ENCODE peak calls at places on chromosome 6, in six cellular contexts. Z is RPMI7951; Q is mesendoderm; V is bronchial epithelial cell; C is CD4-positive, alpha-beta T cell; L is sciatic nerve. K is an unnamed sample.
A peak's percentile ranks its signal among the peaks of the same experiment; 100 is the strongest.

GRCh38 chr6:134145786-134146185 is 93.4 kb upstream of the SLC2A12 start:
- DNase-seq in Z (no peak), Q (peak; percentile 23), V (no peak), C (no peak), L (no peak), K (no peak)

GRCh38 chr6:30721198-30722024 is 1.3 kb downstream of the TUBB start:
- DNase-seq in Z (peak; percentile 88), Q (peak; percentile 92), V (peak; percentile 61), C (peak; percentile 97), L (peak; percentile 96), K (peak; percentile 93)

GRCh38 chr6:7078856-7079255 is 28.9 kb upstream of the RREB1 start:
- DNase-seq in Z (no peak), Q (no peak), V (no peak), C (no peak), L (no peak), K (no peak)

GRCh38 chr6:25352265-25352664 is 73.1 kb downstream of the CARMIL1 start:
- DNase-seq in Z (no peak), Q (no peak), V (no peak), C (no peak), L (no peak), K (no peak)

GRCh38 chr6:46888031-46888430 is 33.7 kb downstream of the ADGRF5 start:
- DNase-seq in Z (peak; percentile 72), Q (no peak), V (peak; percentile 62), C (no peak), L (no peak), K (no peak)

GRCh38 chr6:11812951-11813350 is 34.3 kb upstream of the ADTRP start:
- DNase-seq in Z (no peak), Q (no peak), V (no peak), C (no peak), L (no peak), K (no peak)

GRCh38 chr6:4805553-4806307 is 29.5 kb downstream of the CDYL start:
- DNase-seq in Z (peak; percentile 24), Q (peak; percentile 77), V (peak; percentile 55), C (peak; percentile 43), L (no peak), K (peak; percentile 6)

GRCh38 chr6:108559097-108559883 is 1.4 kb upstream of the FOXO3 start:
- DNase-seq in Z (peak; percentile 89), Q (peak; percentile 82), V (peak; percentile 51), C (peak; percentile 87), L (peak; percentile 96), K (peak; percentile 87)

GRCh38 chr6:4103929-4104328 is 25.0 kb upstream of the FAM217A start:
- DNase-seq in Z (no peak), Q (peak; percentile 43), V (peak; percentile 88), C (no peak), L (no peak), K (no peak)

GRCh38 chr6:131314838-131315237 is 179.6 kb downstream of the AKAP7 start:
- DNase-seq in Z (no peak), Q (no peak), V (no peak), C (no peak), L (no peak), K (no peak)

GRCh38 chr6:25697537-25698340 is 45.7 kb downstream of the SCGN start:
- DNase-seq in Z (no peak), Q (no peak), V (peak; percentile 50), C (no peak), L (no peak), K (no peak)

GRCh38 chr6:103405321-103405720 is 1454.4 kb downstream of the HACE1 start:
- DNase-seq in Z (no peak), Q (peak; percentile 3), V (no peak), C (no peak), L (no peak), K (no peak)

GRCh38 chr6:127342946-127343752 is at the start of gene ECHDC1:
- DNase-seq in Z (peak; percentile 78), Q (peak; percentile 82), V (peak; percentile 41), C (peak; percentile 71), L (peak; percentile 69), K (peak; percentile 55)

GRCh38 chr6:121694389-121695185 is 259.1 kb downstream of the GJA1 start:
- DNase-seq in Z (peak; percentile 70), Q (no peak), V (no peak), C (no peak), L (no peak), K (no peak)

GRCh38 chr6:25753079-25753478 is 1.5 kb upstream of the SLC17A4 start:
- DNase-seq in Z (no peak), Q (no peak), V (no peak), C (no peak), L (no peak), K (no peak)

GRCh38 chr6:137851669-137852068 is 15.4 kb upstream of the TNFAIP3 start:
- DNase-seq in Z (no peak), Q (no peak), V (peak; percentile 92), C (no peak), L (no peak), K (no peak)

GRCh38 chr6:136113736-136114173 is 136.4 kb downstream of the MTFR2 start:
- DNase-seq in Z (peak; percentile 47), Q (peak; percentile 98), V (peak; percentile 86), C (no peak), L (no peak), K (no peak)